ENCODE peak calls at places on chromosome 12, in ten cellular contexts. A, V, W, G, B, E, T, K, S and N are unnamed samples.

GRCh38 chr12:58540480-58541299 is 379.6 kb downstream of the LRIG3 start:
- DNase-seq in A (peak), V (peak), W (no peak), G (peak), B (peak), E (peak), T (peak), K (peak), S (peak), N (peak)

GRCh38 chr12:93662961-93663728 is 14.0 kb upstream of the CRADD start:
- DNase-seq in A (no peak), V (no peak), W (no peak), G (no peak), B (no peak), E (no peak), T (no peak), K (peak), S (no peak), N (no peak)

GRCh38 chr12:64323476-64324225 is 66.9 kb downstream of the C12orf56 start:
- DNase-seq in A (no peak), V (no peak), W (no peak), G (no peak), B (no peak), E (no peak), T (no peak), K (no peak), S (no peak), N (no peak)

GRCh38 chr12:46788247-46788887 is 37.4 kb downstream of the SLC38A4 start:
- DNase-seq in A (no peak), V (no peak), W (no peak), G (no peak), B (no peak), E (no peak), T (no peak), K (peak), S (peak), N (peak)

GRCh38 chr12:56158926-56159461 is 835 bp downstream of the MYL6 start:
- DNase-seq in A (peak), V (no peak), W (no peak), G (no peak), B (peak), E (peak), T (no peak), K (peak), S (peak), N (peak)

GRCh38 chr12:182381-182883 is 31.5 kb downstream of the SLC6A12 start:
- DNase-seq in A (no peak), V (no peak), W (no peak), G (peak), B (no peak), E (no peak), T (no peak), K (peak), S (peak), N (peak)

GRCh38 chr12:90839340-90839739 is 115.6 kb downstream of the CCER1 start:
- DNase-seq in A (no peak), V (no peak), W (no peak), G (no peak), B (no peak), E (no peak), T (no peak), K (no peak), S (peak), N (no peak)

GRCh38 chr12:110105159-110105558 is 19.0 kb upstream of the IFT81 start:
- DNase-seq in A (peak), V (no peak), W (no peak), G (no peak), B (no peak), E (no peak), T (no peak), K (no peak), S (no peak), N (no peak)

GRCh38 chr12:24839268-24839791 is 109.6 kb downstream of the BCAT1 start:
- DNase-seq in A (no peak), V (no peak), W (no peak), G (no peak), B (no peak), E (no peak), T (no peak), K (no peak), S (no peak), N (no peak)

GRCh38 chr12:80708535-80709328 is 1.3 kb downstream of the MYF6 start:
- DNase-seq in A (no peak), V (no peak), W (no peak), G (no peak), B (no peak), E (no peak), T (no peak), K (no peak), S (peak), N (no peak)

GRCh38 chr12:81359736-81360135 is 281.9 kb downstream of the ACSS3 start:
- DNase-seq in A (no peak), V (no peak), W (no peak), G (no peak), B (no peak), E (no peak), T (no peak), K (no peak), S (no peak), N (no peak)

GRCh38 chr12:50043854-50044253 is 13.5 kb upstream of the ASIC1 start:
- DNase-seq in A (peak), V (no peak), W (no peak), G (no peak), B (no peak), E (no peak), T (no peak), K (no peak), S (no peak), N (no peak)

GRCh38 chr12:127479256-127479655 is 787.7 kb upstream of the TMEM132C start:
- DNase-seq in A (no peak), V (no peak), W (no peak), G (no peak), B (no peak), E (no peak), T (no peak), K (no peak), S (no peak), N (no peak)

GRCh38 chr12:60266381-60266852 is 670.6 kb downstream of the SLC16A7 start:
- DNase-seq in A (no peak), V (no peak), W (no peak), G (peak), B (no peak), E (no peak), T (no peak), K (peak), S (peak), N (peak)

GRCh38 chr12:7006639-7007038 is 11.6 kb downstream of the LPCAT3 start:
- DNase-seq in A (no peak), V (no peak), W (no peak), G (no peak), B (no peak), E (no peak), T (no peak), K (no peak), S (no peak), N (no peak)

GRCh38 chr12:93813972-93814821 is 137.0 kb downstream of the CRADD start:
- DNase-seq in A (peak), V (no peak), W (no peak), G (no peak), B (peak), E (peak), T (no peak), K (peak), S (peak), N (no peak)

GRCh38 chr12:53758081-53758769 is 6.4 kb upstream of the CISTR start:
- DNase-seq in A (no peak), V (no peak), W (no peak), G (no peak), B (no peak), E (no peak), T (no peak), K (no peak), S (no peak), N (no peak)

GRCh38 chr12:93061414-93062099 is 132.5 kb upstream of the EEA1 start:
- DNase-seq in A (no peak), V (no peak), W (no peak), G (no peak), B (no peak), E (peak), T (no peak), K (no peak), S (no peak), N (no peak)

GRCh38 chr12:109291531-109292341 is 17.3 kb downstream of the FOXN4 start:
- DNase-seq in A (peak), V (no peak), W (no peak), G (no peak), B (peak), E (peak), T (peak), K (no peak), S (peak), N (peak)

GRCh38 chr12:11716794-11717532 is 67.5 kb downstream of the ETV6 start:
- DNase-seq in A (no peak), V (no peak), W (no peak), G (no peak), B (peak), E (no peak), T (no peak), K (peak), S (peak), N (peak)

GRCh38 chr12:57154076-57154475 is 6.7 kb upstream of the LRP1-AS start:
- DNase-seq in A (no peak), V (no peak), W (no peak), G (no peak), B (no peak), E (no peak), T (no peak), K (no peak), S (no peak), N (no peak)

GRCh38 chr12:120346681-120347080 is 19.1 kb upstream of the PLA2G1B start:
- DNase-seq in A (no peak), V (no peak), W (no peak), G (no peak), B (no peak), E (no peak), T (no peak), K (no peak), S (peak), N (no peak)

GRCh38 chr12:31003861-31004640 is 69.6 kb upstream of the DDX11 start:
- DNase-seq in A (peak), V (no peak), W (no peak), G (no peak), B (no peak), E (no peak), T (no peak), K (no peak), S (no peak), N (no peak)

GRCh38 chr12:116183741-116184141 is 93.8 kb downstream of the MED13L start:
- DNase-seq in A (no peak), V (no peak), W (no peak), G (no peak), B (no peak), E (no peak), T (no peak), K (peak), S (peak), N (no peak)

GRCh38 chr12:95721320-95721719 is 69.2 kb downstream of the NTN4 start:
- DNase-seq in A (no peak), V (no peak), W (no peak), G (no peak), B (no peak), E (no peak), T (no peak), K (peak), S (peak), N (no peak)

GRCh38 chr12:63900922-63901793 is 56.7 kb downstream of the SRGAP1 start:
- DNase-seq in A (no peak), V (no peak), W (no peak), G (no peak), B (no peak), E (no peak), T (no peak), K (no peak), S (no peak), N (no peak)

GRCh38 chr12:56020437-56021189 is at the start of gene IKZF4:
- DNase-seq in A (no peak), V (no peak), W (no peak), G (no peak), B (peak), E (peak), T (no peak), K (peak), S (peak), N (no peak)

GRCh38 chr12:120851444-120851843 is 52.7 kb downstream of the SPPL3 start:
- DNase-seq in A (no peak), V (no peak), W (no peak), G (no peak), B (no peak), E (no peak), T (no peak), K (no peak), S (no peak), N (no peak)

GRCh38 chr12:8722286-8722685 is 24.5 kb downstream of the RIMKLB start:
- DNase-seq in A (no peak), V (no peak), W (no peak), G (no peak), B (no peak), E (no peak), T (no peak), K (no peak), S (no peak), N (no peak)

GRCh38 chr12:32921397-32921796 is 24.8 kb upstream of the PKP2 start:
- DNase-seq in A (no peak), V (no peak), W (no peak), G (no peak), B (no peak), E (no peak), T (no peak), K (no peak), S (no peak), N (peak)

GRCh38 chr12:24488091-24488596 is 460.8 kb downstream of the BCAT1 start:
- DNase-seq in A (no peak), V (no peak), W (no peak), G (no peak), B (no peak), E (no peak), T (no peak), K (peak), S (no peak), N (no peak)

GRCh38 chr12:131327521-131328488 is 374.1 kb downstream of the ADGRD1 start:
- DNase-seq in A (no peak), V (no peak), W (no peak), G (no peak), B (no peak), E (no peak), T (no peak), K (no peak), S (no peak), N (no peak)

GRCh38 chr12:45273717-45274271 is 57.9 kb downstream of the ANO6 start:
- DNase-seq in A (peak), V (peak), W (no peak), G (peak), B (no peak), E (no peak), T (no peak), K (peak), S (peak), N (peak)